ENCODE peak calls at places on chromosomes 5 and 9, in seven cellular contexts. R is IMR-90, J is neuronal stem cell, A is H9, L is mesendoderm, U is trophoblast cell, Y is H1. W is an unnamed sample.

GRCh38 chr9:74036549-74037231 is 460.4 kb upstream of the RORB start:
- DNase-seq in R (no peak), J (no peak), A (no peak), L (no peak), U (no peak), Y (no peak), W (no peak)

GRCh38 chr5:56818409-56819026 is 3.2 kb downstream of the MAP3K1 start:
- DNase-seq in R (peak; percentile 57), J (no peak), A (no peak), L (no peak), U (no peak), Y (no peak), W (peak; percentile 47)

GRCh38 chr5:7842531-7842930 is 8.4 kb downstream of the CFAP90 start:
- DNase-seq in R (no peak), J (no peak), A (no peak), L (no peak), U (no peak), Y (no peak), W (no peak)

GRCh38 chr9:128554155-128554862 is 1.9 kb downstream of the SPTAN1 start:
- DNase-seq in R (peak; percentile 93), J (peak; percentile 58), A (peak; percentile 69), L (peak; percentile 95), U (peak; percentile 82), Y (no peak), W (peak; percentile 95)

GRCh38 chr9:76115982-76116646 is 225.6 kb downstream of the PCSK5 start:
- DNase-seq in R (no peak), J (no peak), A (no peak), L (no peak), U (no peak), Y (no peak), W (no peak)

GRCh38 chr9:4618700-4619099 is 43.4 kb upstream of the PLPP6 start:
- DNase-seq in R (no peak), J (no peak), A (no peak), L (no peak), U (no peak), Y (no peak), W (no peak)

GRCh38 chr5:43769576-43770352 is 166.8 kb downstream of the NNT start:
- DNase-seq in R (peak; percentile 91), J (no peak), A (no peak), L (no peak), U (no peak), Y (no peak), W (peak; percentile 46)

GRCh38 chr9:134171316-134172197 is 7.2 kb upstream of the RNU6ATAC start:
- DNase-seq in R (peak; percentile 28), J (no peak), A (no peak), L (no peak), U (no peak), Y (no peak), W (peak; percentile 83)

GRCh38 chr9:124617477-124618141 is 110.4 kb upstream of the NR5A1 start:
- DNase-seq in R (peak; percentile 79), J (peak; percentile 80), A (peak; percentile 78), L (peak; percentile 87), U (peak; percentile 75), Y (peak; percentile 58), W (peak; percentile 77)

GRCh38 chr9:36903541-36904435 is 130.3 kb downstream of the PAX5 start:
- DNase-seq in R (peak; percentile 52), J (no peak), A (no peak), L (no peak), U (no peak), Y (no peak), W (peak; percentile 76)

GRCh38 chr5:135179308-135179980 is 145.4 kb upstream of the PITX1 start:
- DNase-seq in R (no peak), J (no peak), A (peak; percentile 49), L (peak; percentile 70), U (no peak), Y (no peak), W (no peak)

GRCh38 chr5:94778712-94779111 is 160.2 kb downstream of the SLF1 start:
- DNase-seq in R (no peak), J (no peak), A (no peak), L (no peak), U (no peak), Y (no peak), W (no peak)
- H3K23ac ChIP-seq in R (no peak overlapping the region), J (no peak overlapping the region), A (no peak overlapping the region), L (no peak overlapping the region), U (no peak overlapping the region), Y (no peak overlapping the region), W (no peak overlapping the region)

GRCh38 chr9:120091206-120091605 is 488.8 kb downstream of the CDK5RAP2 start:
- DNase-seq in R (no peak), J (no peak), A (no peak), L (no peak), U (no peak), Y (no peak), W (no peak)
- H4K8ac ChIP-seq in R (no peak overlapping the region), J (no peak overlapping the region), A (no peak overlapping the region), L (no peak overlapping the region), U (no peak overlapping the region), Y (no peak overlapping the region), W (no peak overlapping the region)

GRCh38 chr9:115118471-115119156 is 657 bp upstream of the TNC start:
- DNase-seq in R (peak; percentile 93), J (peak; percentile 77), A (peak; percentile 77), L (peak; percentile 98), U (peak; percentile 59), Y (peak; percentile 77), W (peak; percentile 92)
- H3K23ac ChIP-seq in R (peak overlapping the region; percentile 59), J (no peak overlapping the region), A (no peak overlapping the region), L (no peak overlapping the region), U (no peak overlapping the region), Y (no peak overlapping the region), W (peak overlapping the region; percentile 15)

DNA sequence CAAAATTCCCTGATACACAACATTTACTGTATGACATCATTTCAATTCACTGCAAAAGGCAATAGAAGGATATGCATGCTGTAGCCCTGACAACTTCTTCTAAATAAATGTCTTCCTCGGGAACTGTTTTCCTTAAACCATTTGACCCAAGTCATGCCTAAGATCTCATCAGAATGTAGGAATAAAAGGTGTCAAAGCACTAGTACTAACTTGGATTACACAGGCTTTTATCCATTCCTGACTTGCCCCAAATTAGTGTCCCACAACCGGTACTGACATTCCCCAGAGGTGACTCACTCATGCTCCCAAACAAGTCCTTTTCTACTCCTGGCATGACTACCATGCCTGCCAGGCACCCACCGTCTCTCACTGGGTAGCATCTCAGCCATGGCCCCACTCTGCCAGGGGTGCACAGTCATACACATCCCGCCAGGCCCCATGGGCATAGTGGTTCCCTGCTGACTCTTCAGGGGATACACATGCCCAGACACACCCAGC is 34.8 kb downstream of the MTX3 start:
- DNase-seq in R (peak; percentile 44), J (no peak), A (peak; percentile 42), L (peak; percentile 82), U (no peak), Y (no peak), W (peak; percentile 12)
- H4K8ac ChIP-seq in R (no peak overlapping the region), J (no peak overlapping the region), A (no peak overlapping the region), L (no peak overlapping the region), U (no peak overlapping the region), Y (no peak overlapping the region), W (no peak overlapping the region)

DNA sequence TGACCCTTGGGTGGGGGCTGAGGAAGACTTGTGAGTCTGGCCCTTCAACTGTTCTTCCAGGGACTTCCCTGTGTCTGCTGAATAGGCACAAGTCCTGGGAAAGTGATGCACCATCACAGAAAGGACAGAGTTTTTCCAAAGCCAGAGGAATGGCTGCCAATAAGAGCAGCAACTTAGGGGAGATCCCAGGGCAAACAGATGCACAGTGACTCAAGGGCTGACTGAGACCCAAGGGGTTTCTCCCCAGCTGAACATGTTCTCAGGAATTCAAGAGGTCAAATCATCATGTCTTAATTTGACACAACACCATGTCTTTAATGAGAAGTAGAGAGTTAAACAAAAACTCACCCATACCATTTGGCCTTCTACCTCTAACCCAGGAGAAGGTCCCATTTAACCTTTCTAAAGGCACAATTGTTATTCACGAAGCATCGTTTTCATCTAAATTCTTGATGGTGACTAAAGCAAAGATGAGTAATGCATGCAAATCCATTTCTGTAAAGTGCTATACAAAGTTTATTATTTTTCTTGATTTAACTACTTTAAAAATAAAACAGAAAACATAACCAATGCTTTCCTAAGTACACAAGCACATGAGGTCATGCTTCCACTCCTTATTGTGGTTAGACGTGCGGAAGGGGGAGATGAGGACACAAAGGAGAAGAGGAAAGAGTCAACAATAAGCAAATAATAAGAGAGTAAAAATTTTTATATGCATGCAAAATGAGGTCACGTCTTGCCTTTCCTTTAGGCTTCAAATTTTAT is 324.1 kb downstream of the PLK2 start:
- DNase-seq in R (peak; percentile 83), J (no peak), A (no peak), L (no peak), U (no peak), Y (no peak), W (peak; percentile 22)
- H3K23ac ChIP-seq in R (no peak overlapping the region), J (no peak overlapping the region), A (no peak overlapping the region), L (no peak overlapping the region), U (no peak overlapping the region), Y (no peak overlapping the region), W (no peak overlapping the region)

DNA sequence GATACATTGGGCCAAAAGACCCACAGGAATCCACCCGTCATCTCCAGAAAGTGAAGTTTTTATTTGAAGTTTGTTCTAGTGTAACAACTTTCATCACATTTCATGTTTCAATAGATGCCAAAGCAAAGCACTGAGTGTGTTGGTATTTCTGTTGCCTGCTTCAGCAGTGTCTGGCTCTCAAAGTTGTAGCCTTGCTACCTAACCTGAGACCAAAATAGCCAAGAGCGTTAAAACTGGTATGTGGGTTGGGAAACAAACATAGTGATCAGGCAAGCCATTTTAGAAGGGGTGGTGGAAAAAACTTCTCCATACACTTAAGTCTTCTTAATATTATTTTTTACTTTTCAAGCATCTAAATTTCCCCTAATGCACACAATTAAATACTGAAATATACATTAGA is 150.3 kb upstream of the DHFR start:
- DNase-seq in R (no peak), J (no peak), A (no peak), L (no peak), U (peak; percentile 46), Y (no peak), W (no peak)
- H4K8ac ChIP-seq in R (no peak overlapping the region), J (no peak overlapping the region), A (no peak overlapping the region), L (no peak overlapping the region), U (no peak overlapping the region), Y (no peak overlapping the region), W (no peak overlapping the region)

GRCh38 chr5:64015824-64016223 is 53.6 kb upstream of the HTR1A start:
- DNase-seq in R (no peak), J (no peak), A (no peak), L (peak; percentile 87), U (no peak), Y (no peak), W (no peak)

DNA sequence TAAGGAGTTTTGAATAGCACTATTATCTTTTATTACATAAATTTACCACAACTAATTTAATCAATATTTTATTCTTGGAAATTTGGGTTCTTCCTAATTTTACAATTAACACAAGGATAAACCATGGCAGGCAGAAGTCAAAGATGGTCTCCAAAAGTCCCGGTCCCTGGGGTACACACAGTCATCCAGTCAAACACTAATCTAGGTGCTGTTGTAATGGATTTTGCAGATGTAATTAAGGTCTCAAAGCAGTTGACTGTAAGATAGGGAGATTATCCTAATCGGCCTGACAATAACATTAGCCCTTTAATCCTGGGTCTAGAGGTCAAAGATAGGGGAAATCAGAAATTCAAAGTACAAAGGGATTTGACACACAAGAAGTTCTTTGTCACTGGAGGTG is 57.5 kb upstream of the HTR1A start:
- DNase-seq in R (no peak), J (no peak), A (no peak), L (peak; percentile 64), U (no peak), Y (no peak), W (no peak)
- H3K23ac ChIP-seq in R (no peak overlapping the region), J (no peak overlapping the region), A (no peak overlapping the region), L (no peak overlapping the region), U (no peak overlapping the region), Y (no peak overlapping the region), W (no peak overlapping the region)

W was measured in mesenchymal stem cell.